ENCODE peak calls at places on chromosome 22, in seven cellular contexts. G is AG08395; S is GM10248; R is astrocyte of the hippocampus; O is lung microvascular endothelial cell; A is effector memory CD4-positive, alpha-beta T cell; H is right atrium auricular region. V is an unnamed sample.

GRCh38 chr22:23240639-23241389 is 60.5 kb downstream of the BCR start:
- DNase-seq in S (no peak), A (no peak), H (no peak), G (no peak), O (peak), R (peak), V (no peak)

GRCh38 chr22:30193031-30193794 is 53.3 kb downstream of the LIF start:
- DNase-seq in S (no peak), O (no peak), H (no peak), R (no peak), A (no peak), G (no peak), V (no peak)

GRCh38 chr22:46454910-46455269 is 82.5 kb downstream of the CELSR1 start:
- DNase-seq in R (peak), O (no peak), A (no peak), H (no peak), S (no peak), G (no peak), V (no peak)

GRCh38 chr22:23115825-23116494 is 25.8 kb downstream of the RSPH14 start:
- DNase-seq in O (no peak), R (no peak), S (no peak), H (no peak), A (no peak), G (no peak), V (no peak)

GRCh38 chr22:31917227-31917921 is 27.0 kb upstream of the YWHAH start:
- DNase-seq in S (peak), H (no peak), O (no peak), A (no peak), R (no peak), G (no peak), V (no peak)

GRCh38 chr22:43530864-43531201 is 119.0 kb downstream of the MPPED1 start:
- DNase-seq in H (no peak), G (no peak), O (no peak), S (no peak), R (no peak), A (no peak), V (no peak)

GRCh38 chr22:23899042-23899745 is 5.0 kb downstream of the MIF start:
- DNase-seq in R (no peak), H (no peak), G (no peak), A (no peak), O (no peak), S (no peak), V (no peak)

GRCh38 chr22:22520667-22521602 is 865 bp upstream of the ZNF280A start:
- DNase-seq in S (no peak), G (no peak), A (no peak), H (no peak), O (peak), R (no peak), V (no peak)

GRCh38 chr22:30289126-30289979 is at the start of gene CASTOR1:
- DNase-seq in R (peak), O (peak), G (peak), H (peak), S (peak), A (peak), V (peak)

GRCh38 chr22:49244466-49245420 is 582.9 kb downstream of the BRD1 start:
- DNase-seq in H (peak), A (no peak), O (no peak), G (no peak), S (no peak), R (no peak), V (no peak)

GRCh38 chr22:39967996-39968968 is 8.1 kb downstream of the TMA7B start:
- DNase-seq in H (peak), O (peak), S (no peak), R (peak), A (no peak), G (no peak), V (no peak)

GRCh38 chr22:20524004-20524481 is 16.6 kb downstream of the MED15 start:
- DNase-seq in G (no peak), A (no peak), S (no peak), H (no peak), R (no peak), O (peak), V (peak)

GRCh38 chr22:43501951-43502874 is 90.4 kb downstream of the MPPED1 start:
- DNase-seq in O (no peak), A (no peak), H (no peak), G (no peak), S (no peak), R (no peak), V (no peak)

GRCh38 chr22:42304021-42304790 is 33.8 kb upstream of the TCF20 start:
- DNase-seq in R (no peak), S (no peak), G (no peak), A (no peak), O (no peak), H (no peak), V (no peak)

GRCh38 chr22:36184433-36185035 is 17.1 kb downstream of the APOL4 start:
- DNase-seq in A (no peak), R (peak), H (no peak), G (peak), S (no peak), O (peak), V (no peak)

GRCh38 chr22:29171721-29172120 is 34.0 kb upstream of the EMID1 start:
- DNase-seq in R (no peak), A (no peak), G (no peak), O (no peak), S (no peak), H (no peak), V (no peak)

GRCh38 chr22:30220338-30221009 is 26.1 kb downstream of the LIF start:
- DNase-seq in H (no peak), S (no peak), A (no peak), R (no peak), O (no peak), G (no peak), V (no peak)

GRCh38 chr22:30253205-30253852 is 6.8 kb upstream of the LIF start:
- DNase-seq in O (peak), H (peak), S (no peak), A (no peak), G (peak), R (peak), V (no peak)

GRCh38 chr22:50584106-50585096 is 1.8 kb upstream of the CHKB start:
- DNase-seq in R (no peak), S (no peak), G (no peak), H (no peak), O (no peak), A (no peak), V (no peak)

GRCh38 chr22:50257451-50258360 is 3.8 kb downstream of the MAPK12 start:
- DNase-seq in O (no peak), G (no peak), H (no peak), S (no peak), A (no peak), R (no peak), V (no peak)

GRCh38 chr22:40498454-40499186 is 128.2 kb downstream of the SGSM3 start:
- DNase-seq in S (no peak), R (peak), G (peak), O (no peak), H (no peak), A (no peak), V (no peak)

GRCh38 chr22:46297151-46297819 is 615 bp downstream of the GTSE1 start:
- DNase-seq in S (no peak), R (peak), O (peak), A (no peak), G (peak), H (no peak), V (no peak)

GRCh38 chr22:23089633-23090032 is 19.3 kb downstream of the GNAZ start:
- DNase-seq in O (no peak), G (no peak), R (no peak), H (no peak), S (no peak), A (no peak), V (no peak)

GRCh38 chr22:44341431-44342346 is 28.9 kb upstream of the SHISAL1 start:
- DNase-seq in R (peak), H (peak), O (no peak), S (no peak), A (no peak), G (peak), V (no peak)

GRCh38 chr22:46390652-46391301 is 55.3 kb downstream of the TRMU start:
- DNase-seq in O (peak), G (peak), A (no peak), H (no peak), S (no peak), R (peak), V (no peak)

GRCh38 chr22:22897947-22898346 is 10.3 kb downstream of the IGLL5 start:
- DNase-seq in A (no peak), S (no peak), H (no peak), R (no peak), O (no peak), G (no peak), V (no peak)

GRCh38 chr22:41308544-41308947 is 7.2 kb downstream of the ZC3H7B start:
- DNase-seq in S (no peak), A (no peak), O (no peak), H (no peak), G (no peak), R (no peak), V (no peak)

GRCh38 chr22:39967103-39967829 is 7.1 kb downstream of the TMA7B start:
- DNase-seq in A (no peak), O (peak), R (peak), G (no peak), S (no peak), H (no peak), V (no peak)

GRCh38 chr22:36303874-36304273 is 50.9 kb downstream of the APOL1 start:
- DNase-seq in R (no peak), H (no peak), G (no peak), S (no peak), O (no peak), A (no peak), V (no peak)

GRCh38 chr22:41425704-41426365 is 20.8 kb downstream of the TOB2 start:
- DNase-seq in G (no peak), A (no peak), H (no peak), S (no peak), R (peak), O (no peak), V (peak)

GRCh38 chr22:30453731-30454510 is 17.9 kb downstream of the SEC14L3 start:
- DNase-seq in R (peak), S (no peak), H (no peak), O (no peak), G (no peak), A (no peak), V (no peak)

GRCh38 chr22:37904572-37905533 is 1.2 kb upstream of the MICALL1 start:
- DNase-seq in S (no peak), A (no peak), G (peak), R (peak), H (peak), O (peak), V (no peak)

GRCh38 chr22:27435839-27436581 is 365.5 kb downstream of the MN1 start:
- DNase-seq in H (peak), S (no peak), R (peak), A (no peak), O (peak), G (peak), V (no peak)

GRCh38 chr22:28254396-28254795 is 335.3 kb upstream of the PITPNB start:
- DNase-seq in A (no peak), S (no peak), G (no peak), O (no peak), R (peak), H (no peak), V (no peak)

GRCh38 chr22:49938565-49939136 is 20.2 kb downstream of the CRELD2 start:
- DNase-seq in O (peak), H (no peak), R (no peak), G (no peak), S (no peak), A (no peak), V (no peak)

GRCh38 chr22:19446603-19447387 is 716 bp downstream of the C22orf39 start:
- DNase-seq in A (no peak), R (no peak), H (no peak), O (peak), G (no peak), S (peak), V (no peak)

GRCh38 chr22:28548411-28548810 is 131.2 kb downstream of the TTC28 start:
- DNase-seq in A (no peak), G (no peak), S (no peak), O (no peak), R (no peak), H (no peak), V (no peak)

GRCh38 chr22:50473088-50473487 is 1.7 kb downstream of the SBF1 start:
- DNase-seq in S (no peak), O (peak), A (peak), G (no peak), H (no peak), R (no peak), V (no peak)

GRCh38 chr22:23904855-23905254 is 10.7 kb downstream of the MIF start:
- DNase-seq in R (no peak), O (peak), A (no peak), G (peak), H (no peak), S (no peak), V (no peak)

GRCh38 chr22:27686534-27686933 is 115.0 kb downstream of the MN1 start:
- DNase-seq in H (peak), O (peak), G (peak), S (no peak), A (no peak), R (peak), V (no peak)

V was measured in T-helper 17 cell.